ENCODE peak calls at places on chromosomes 1 and 21, in seven cellular contexts. Z is CD8-positive, alpha-beta T cell; L is tibial artery; J is endothelial cell of umbilical vein; A is OCI-LY7; Q is bronchial epithelial cell; T is ovary. K is an unnamed sample.

GRCh38 chr1:55140137-55140536 is 75.0 kb downstream of the USP24 start:
- DNase-seq in T (no peak), J (no peak), L (no peak), Z (no peak), A (no peak), Q (no peak), K (no peak)

GRCh38 chr1:39087109-39087834 is 61.1 kb downstream of the NDUFS5 start:
- DNase-seq in J (no peak), Q (peak; percentile 50), A (no peak), Z (no peak), T (peak; percentile 56), L (no peak), K (peak; percentile 43)

GRCh38 chr1:204591473-204592090 is 75.4 kb downstream of the MDM4 start:
- DNase-seq in Q (peak; percentile 93), Z (no peak), T (no peak), J (peak; percentile 24), A (no peak), L (no peak), K (peak; percentile 73)

GRCh38 chr1:117894078-117894477 is 35.3 kb downstream of the GDAP2 start:
- DNase-seq in T (no peak), A (no peak), L (no peak), Q (no peak), Z (no peak), J (no peak), K (no peak)

GRCh38 chr21:46057710-46058241 is 40.1 kb upstream of the COL6A2 start:
- DNase-seq in L (peak; percentile 67), Q (no peak), Z (no peak), J (no peak), T (peak; percentile 55), A (no peak), K (no peak)

GRCh38 chr1:223872308-223872878 is 26.6 kb upstream of the TP53BP2 start:
- DNase-seq in L (no peak), Q (no peak), J (no peak), T (no peak), A (no peak), Z (no peak), K (no peak)

GRCh38 chr1:244557565-244557964 is 95.4 kb upstream of the DESI2 start:
- DNase-seq in T (no peak), Q (no peak), A (no peak), Z (no peak), J (no peak), L (no peak), K (no peak)

GRCh38 chr1:200818248-200818647 is 54.5 kb upstream of the GPR25 start:
- DNase-seq in A (no peak), L (no peak), J (no peak), Z (no peak), Q (no peak), T (no peak), K (no peak)

GRCh38 chr1:96872757-96873156 is 151.2 kb downstream of the PTBP2 start:
- DNase-seq in L (no peak), J (no peak), A (no peak), Z (no peak), Q (no peak), T (no peak), K (no peak)

GRCh38 chr1:29285771-29286170 is 49.4 kb downstream of the PTPRU start:
- DNase-seq in T (no peak), Z (no peak), L (no peak), Q (no peak), A (no peak), J (no peak), K (no peak)

GRCh38 chr1:83499998-83500397 is 498.9 kb downstream of the TTLL7 start:
- DNase-seq in Q (no peak), Z (no peak), J (no peak), T (no peak), A (no peak), L (no peak), K (no peak)

GRCh38 chr1:81349194-81349965 is 451.4 kb upstream of the ADGRL2 start:
- DNase-seq in L (no peak), Z (no peak), Q (no peak), J (no peak), T (no peak), A (no peak), K (no peak)

GRCh38 chr1:81340258-81340657 is 460.5 kb upstream of the ADGRL2 start:
- DNase-seq in J (peak; percentile 52), L (no peak), T (no peak), A (no peak), Q (no peak), Z (no peak), K (no peak)

DNA sequence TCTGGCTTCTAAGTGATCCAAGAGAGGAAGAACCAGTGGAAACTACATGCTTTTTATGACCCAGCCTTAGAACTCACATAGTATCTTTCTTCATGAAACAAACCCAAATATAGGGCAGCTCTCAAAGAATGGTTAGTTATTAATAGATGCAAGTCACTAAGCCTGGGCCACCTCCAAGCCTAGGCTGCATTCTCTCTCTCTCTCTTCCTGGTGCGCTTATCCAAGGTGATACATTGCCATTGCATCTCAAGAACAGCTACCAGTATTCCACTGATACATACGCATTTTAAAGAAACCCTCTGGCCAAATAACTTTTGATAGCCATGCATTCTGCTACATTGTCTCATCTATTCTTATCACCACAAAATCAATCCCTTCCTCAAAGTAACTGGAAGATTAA is 455.6 kb upstream of the ADGRL2 start:
- DNase-seq in J (no peak), Q (no peak), A (no peak), L (no peak), T (no peak), Z (no peak), K (no peak)
- H3K4me3 ChIP-seq in J (no peak overlapping the region), Q (no peak overlapping the region), A (no peak overlapping the region), L (no peak overlapping the region), T (no peak overlapping the region), Z (no peak overlapping the region), K (no peak overlapping the region)

GRCh38 chr1:235984041-235984820 is 80.7 kb downstream of the NID1 start:
- DNase-seq in A (no peak), J (peak; percentile 92), L (no peak), Z (no peak), T (no peak), Q (peak; percentile 80), K (peak; percentile 81)
- H3K4me3 ChIP-seq in A (no peak overlapping the region), J (peak overlapping the region; percentile 29), L (peak overlapping the region; percentile 29), Z (no peak overlapping the region), T (no peak overlapping the region), Q (no peak overlapping the region), K (no peak overlapping the region)

GRCh38 chr1:109876617-109877319 is 33.9 kb upstream of the CSF1 start:
- DNase-seq in Q (no peak), J (no peak), A (no peak), Z (no peak), L (no peak), T (no peak), K (no peak)

GRCh38 chr1:109875874-109876273 is 34.8 kb upstream of the CSF1 start:
- DNase-seq in A (no peak), T (no peak), J (no peak), Z (no peak), L (no peak), Q (no peak), K (no peak)

GRCh38 chr1:109878531-109878930 is 32.1 kb upstream of the CSF1 start:
- DNase-seq in A (no peak), T (no peak), J (no peak), Q (no peak), L (no peak), Z (no peak), K (no peak)

GRCh38 chr1:109877320-109877771 is 33.3 kb upstream of the CSF1 start:
- DNase-seq in L (peak; percentile 88), A (no peak), Q (no peak), T (peak; percentile 67), J (peak; percentile 56), Z (no peak), K (peak; percentile 53)

GRCh38 chr1:109877776-109878175 is 32.9 kb upstream of the CSF1 start:
- DNase-seq in L (no peak), A (no peak), T (no peak), Q (no peak), Z (no peak), J (no peak), K (no peak)
- H3K4me3 ChIP-seq in L (peak overlapping the region; percentile 9), A (no peak overlapping the region), T (no peak overlapping the region), Q (no peak overlapping the region), Z (no peak overlapping the region), J (no peak overlapping the region), K (no peak overlapping the region)

GRCh38 chr1:181135462-181135781 is 46.9 kb downstream of the IER5 start:
- DNase-seq in L (peak; percentile 41), A (peak; percentile 43), T (no peak), Z (no peak), Q (no peak), J (no peak), K (no peak)

GRCh38 chr1:181136738-181137122 is 48.2 kb downstream of the IER5 start:
- DNase-seq in Q (no peak), T (no peak), J (no peak), Z (no peak), L (no peak), A (no peak), K (no peak)

GRCh38 chr1:181134543-181135461 is 46.3 kb downstream of the IER5 start:
- DNase-seq in T (no peak), L (peak; percentile 81), Q (peak; percentile 94), A (peak; percentile 60), Z (no peak), J (peak; percentile 75), K (peak; percentile 98)

GRCh38 chr1:181137217-181137743 is 48.8 kb downstream of the IER5 start:
- DNase-seq in A (no peak), T (no peak), Z (no peak), Q (no peak), L (no peak), J (no peak), K (no peak)

DNA sequence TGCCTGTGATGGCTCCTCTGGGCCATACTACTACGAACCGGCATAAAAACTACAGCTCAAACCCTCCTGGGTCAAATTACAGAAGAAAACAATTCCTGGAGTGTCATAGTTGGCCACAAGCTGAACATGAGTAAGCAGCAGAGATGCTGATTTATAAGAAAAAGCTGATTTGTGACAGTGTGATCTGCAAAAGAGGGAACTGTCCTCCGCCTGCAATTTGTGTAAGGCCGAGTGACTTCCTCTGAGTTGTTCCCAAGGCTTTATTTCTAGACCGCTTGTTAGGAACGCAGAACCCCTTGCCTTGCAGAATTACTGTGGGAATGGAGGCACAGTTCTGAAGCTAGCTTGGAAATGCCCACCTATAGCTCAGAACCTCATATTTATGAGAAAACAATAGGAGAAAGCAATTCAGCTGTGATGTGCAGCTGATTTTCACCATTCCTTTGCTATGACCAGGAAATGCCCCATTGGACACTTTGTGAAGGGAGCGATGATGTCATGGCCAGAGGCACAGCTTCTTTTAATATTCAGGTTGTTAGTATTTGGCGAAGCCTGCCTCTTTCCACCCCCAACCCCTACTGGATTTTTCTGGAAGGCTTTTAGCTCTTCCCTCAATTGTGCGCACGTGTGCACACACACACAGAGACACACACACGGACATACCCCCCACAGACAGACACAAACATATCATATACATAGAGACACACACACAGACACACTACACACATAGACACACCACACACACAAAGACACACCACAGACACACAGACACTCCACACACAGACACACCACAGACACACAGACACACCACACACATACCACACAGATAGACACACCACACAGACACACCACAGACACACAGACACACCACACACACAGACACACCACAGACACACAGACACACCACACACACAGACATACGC is 47.6 kb downstream of the IER5 start:
- DNase-seq in A (no peak), T (no peak), L (peak; percentile 47), Z (no peak), Q (peak; percentile 90), J (peak; percentile 62), K (peak; percentile 93)
- H3K4me3 ChIP-seq in A (no peak overlapping the region), T (no peak overlapping the region), L (no peak overlapping the region), Z (no peak overlapping the region), Q (no peak overlapping the region), J (no peak overlapping the region), K (no peak overlapping the region)

GRCh38 chr1:36398370-36398977 is 766 bp upstream of the LSM10 start:
- DNase-seq in L (no peak), A (no peak), Q (no peak), T (no peak), J (no peak), Z (no peak), K (no peak)
- H3K4me3 ChIP-seq in L (peak overlapping the region; percentile 89), A (peak overlapping the region; percentile 77), Q (no peak overlapping the region), T (no peak overlapping the region), J (no peak overlapping the region), Z (no peak overlapping the region), K (no peak overlapping the region)